ENCODE peak calls at places on chromosomes 6 and 20, in eight cellular contexts. E, O, P, G, L, I, F and Z are unnamed samples.

GRCh38 chr6:54020311-54020710 is 90.9 kb upstream of the MLIP start:
- DNase-seq in E (no peak), O (no peak), P (no peak), G (no peak), L (peak; percentile 44), I (no peak), F (no peak), Z (no peak)

GRCh38 chr6:169449221-169449620 is 195.6 kb upstream of the THBS2 start:
- DNase-seq in E (no peak), O (no peak), P (no peak), G (no peak), L (peak; percentile 49), I (no peak), F (no peak), Z (no peak)

GRCh38 chr6:41549673-41550072 is 3.5 kb downstream of the FOXP4 start:
- DNase-seq in E (no peak), O (no peak), P (no peak), G (no peak), L (no peak), I (no peak), F (no peak), Z (no peak)

GRCh38 chr6:137820952-137821351 is 46.1 kb upstream of the TNFAIP3 start:
- DNase-seq in E (peak; percentile 58), O (no peak), P (no peak), G (no peak), L (peak; percentile 85), I (no peak), F (no peak), Z (no peak)

GRCh38 chr20:50725722-50726000 is 5.7 kb upstream of the PARD6B start:
- DNase-seq in E (no peak), O (no peak), P (no peak), G (no peak), L (no peak), I (no peak), F (no peak), Z (peak; percentile 72)

GRCh38 chr20:62141397-62142251 is 1.6 kb downstream of the PSMA7 start:
- DNase-seq in E (peak; percentile 54), O (no peak), P (no peak), G (no peak), L (peak; percentile 62), I (no peak), F (no peak), Z (no peak)

GRCh38 chr6:156798091-156798735 is 21.0 kb downstream of the ARID1B start:
- DNase-seq in E (no peak), O (no peak), P (no peak), G (no peak), L (no peak), I (no peak), F (no peak), Z (no peak)

GRCh38 chr20:8646026-8646425 is 422.9 kb upstream of the PLCB4 start:
- DNase-seq in E (peak; percentile 75), O (no peak), P (no peak), G (no peak), L (no peak), I (no peak), F (peak; percentile 27), Z (no peak)

GRCh38 chr6:122610690-122611455 is 668 bp downstream of the PKIB start:
- DNase-seq in E (peak; percentile 13), O (peak; percentile 77), P (peak; percentile 6), G (no peak), L (no peak), I (peak; percentile 72), F (no peak), Z (peak; percentile 57)

GRCh38 chr20:53547664-53548239 is 45.9 kb downstream of the ZNF217 start:
- DNase-seq in E (peak; percentile 74), O (peak; percentile 63), P (no peak), G (no peak), L (peak; percentile 68), I (peak; percentile 13), F (peak; percentile 49), Z (peak; percentile 67)

GRCh38 chr20:44268802-44269201 is 21.7 kb downstream of the GDAP1L1 start:
- DNase-seq in E (no peak), O (no peak), P (no peak), G (no peak), L (no peak), I (no peak), F (no peak), Z (no peak)

GRCh38 chr20:36802326-36803223 is 29.0 kb upstream of the DSN1 start:
- DNase-seq in E (peak; percentile 84), O (no peak), P (no peak), G (no peak), L (peak; percentile 58), I (no peak), F (no peak), Z (peak; percentile 19)

GRCh38 chr6:163947276-163947675 is 532.8 kb downstream of the QKI start:
- DNase-seq in E (no peak), O (no peak), P (no peak), G (no peak), L (no peak), I (no peak), F (no peak), Z (no peak)

GRCh38 chr6:159092631-159093030 is 47.8 kb upstream of the TAGAP start:
- DNase-seq in E (no peak), O (no peak), P (no peak), G (no peak), L (peak; percentile 33), I (no peak), F (no peak), Z (no peak)

GRCh38 chr20:4606046-4606445 is 115.7 kb upstream of the PRND start:
- DNase-seq in E (no peak), O (no peak), P (no peak), G (no peak), L (no peak), I (no peak), F (no peak), Z (no peak)

GRCh38 chr6:54920628-54921027 is 74.1 kb downstream of the FAM83B start:
- DNase-seq in E (peak; percentile 11), O (no peak), P (no peak), G (no peak), L (peak; percentile 78), I (no peak), F (no peak), Z (no peak)

GRCh38 chr20:34100578-34100977 is 11.5 kb downstream of the EIF2S2 start:
- DNase-seq in E (no peak), O (no peak), P (no peak), G (no peak), L (no peak), I (no peak), F (no peak), Z (no peak)

GRCh38 chr20:6142348-6142993 is 19.6 kb upstream of the FERMT1 start:
- DNase-seq in E (peak; percentile 67), O (peak; percentile 65), P (peak; percentile 16), G (no peak), L (peak; percentile 44), I (peak; percentile 52), F (peak; percentile 22), Z (peak; percentile 52)